ENCODE peak calls at places on chromosomes 4 and X, in ten cellular contexts. E is lower lobe of right lung, N is bronchial epithelial cell, U is A549, Q is GM10248, P is B cell, V is Calu3, T is glutamatergic neuron, J is neural crest cell, O is AG10803. R is an unnamed sample.
A peak's percentile ranks its signal among the peaks of the same experiment; 100 is the strongest.

GRCh38 chrX:24241822-24242648 is 71.8 kb downstream of the SUPT20HL2 start:
- DNase-seq in E (no peak), N (peak; percentile 22), U (peak; percentile 48), Q (peak; percentile 44), P (peak; percentile 51), V (peak; percentile 13), T (no peak), J (no peak), O (peak; percentile 18), R (no peak)

GRCh38 chrX:134186362-134187121 is 50.4 kb upstream of the CCDC160 start:
- DNase-seq in E (no peak), N (peak; percentile 14), U (no peak), Q (peak; percentile 14), P (no peak), V (no peak), T (no peak), J (no peak), O (no peak), R (no peak)

GRCh38 chr4:8854866-8855265 is 16.8 kb downstream of the HMX1 start:
- DNase-seq in E (no peak), N (peak; percentile 24), U (no peak), Q (no peak), P (no peak), V (no peak), T (no peak), J (no peak), O (peak; percentile 27), R (no peak)

GRCh38 chr4:88027611-88028608 is 20.5 kb downstream of the PKD2 start:
- DNase-seq in E (no peak), N (peak; percentile 90), U (no peak), Q (no peak), P (no peak), V (no peak), T (no peak), J (no peak), O (peak; percentile 88), R (peak; percentile 92)

GRCh38 chr4:48538358-48538757 is 48.3 kb downstream of the ZAR1 start:
- DNase-seq in E (no peak), N (no peak), U (no peak), Q (no peak), P (no peak), V (no peak), T (no peak), J (no peak), O (no peak), R (no peak)

GRCh38 chr4:84582988-84583870 is at the start of gene CDS1:
- DNase-seq in E (peak; percentile 89), N (peak; percentile 22), U (peak; percentile 6), Q (peak; percentile 12), P (peak; percentile 30), V (peak; percentile 53), T (peak; percentile 58), J (peak; percentile 16), O (no peak), R (no peak)

GRCh38 chrX:154596290-154596929 is 11.5 kb downstream of the CTAG1A start:
- DNase-seq in E (no peak), N (peak; percentile 76), U (no peak), Q (peak; percentile 2), P (no peak), V (peak; percentile 54), T (no peak), J (no peak), O (peak; percentile 94), R (no peak)

GRCh38 chr4:99633772-99634171 is 23.9 kb downstream of the C4orf54 start:
- DNase-seq in E (no peak), N (peak; percentile 93), U (no peak), Q (no peak), P (no peak), V (no peak), T (no peak), J (no peak), O (no peak), R (no peak)

GRCh38 chr4:182074842-182075241 is 168.4 kb upstream of the TENM3 start:
- DNase-seq in E (no peak), N (no peak), U (no peak), Q (no peak), P (no peak), V (no peak), T (no peak), J (no peak), O (peak; percentile 42), R (no peak)

GRCh38 chr4:153159728-153160221 is 44.5 kb upstream of the TRIM2 start:
- DNase-seq in E (no peak), N (no peak), U (no peak), Q (no peak), P (no peak), V (no peak), T (no peak), J (no peak), O (peak; percentile 81), R (peak; percentile 56)

GRCh38 chrX:40821780-40822179 is 86.4 kb upstream of the MED14 start:
- DNase-seq in E (no peak), N (no peak), U (no peak), Q (no peak), P (no peak), V (no peak), T (no peak), J (no peak), O (no peak), R (no peak)

GRCh38 chr4:158656439-158656838 is 15.2 kb downstream of the C4orf46 start:
- DNase-seq in E (no peak), N (no peak), U (no peak), Q (no peak), P (no peak), V (no peak), T (no peak), J (peak; percentile 12), O (no peak), R (no peak)

GRCh38 chrX:110125435-110125834 is 122.5 kb downstream of the TMEM164 start:
- DNase-seq in E (no peak), N (no peak), U (no peak), Q (no peak), P (no peak), V (peak; percentile 9), T (peak; percentile 19), J (no peak), O (no peak), R (no peak)
- TF ChIP-seq CTCF in E (no peak), N (peak; percentile 17), U (peak; percentile 44), Q (peak; percentile 10), P (no peak), V (no peak), T (no peak), J (peak; percentile 50), O (peak; percentile 21), R (peak; percentile 17)

GRCh38 chr4:38166082-38166481 is 205.9 kb downstream of the PTTG2 start:
- DNase-seq in E (no peak), N (no peak), U (no peak), Q (no peak), P (no peak), V (no peak), T (no peak), J (no peak), O (no peak), R (no peak)
- TF ChIP-seq CTCF in E (no peak), N (peak; percentile 22), U (no peak), Q (no peak), P (no peak), V (no peak), T (no peak), J (no peak), O (no peak), R (no peak)

DNA sequence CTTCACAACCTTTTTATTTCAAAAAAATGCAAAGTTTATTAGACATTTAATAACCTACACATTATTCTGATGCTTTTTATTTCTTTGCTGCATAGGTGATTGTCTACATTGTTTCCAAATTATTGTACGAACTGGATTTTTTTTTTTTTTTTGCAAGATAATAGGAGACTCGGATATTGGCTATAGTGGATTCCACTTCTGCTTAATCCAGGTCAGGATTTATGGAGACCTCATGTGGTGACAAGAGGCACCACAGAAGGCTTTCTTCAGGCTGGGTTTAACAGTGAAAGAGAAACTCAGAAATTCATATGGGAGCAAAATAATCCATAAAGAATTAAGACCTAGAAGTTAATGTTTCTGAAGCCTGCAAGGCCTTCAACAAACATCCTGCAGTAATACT is 2.4 kb upstream of the SLIT2 start:
- DNase-seq in E (no peak), N (peak; percentile 47), U (no peak), Q (no peak), P (no peak), V (no peak), T (no peak), J (no peak), O (peak; percentile 65), R (no peak)
- TF ChIP-seq CTCF in E (peak; percentile 30), N (peak; percentile 41), U (no peak), Q (no peak), P (no peak), V (no peak), T (peak; percentile 40), J (peak; percentile 57), O (peak; percentile 80), R (peak; percentile 48)

GRCh38 chrX:3461824-3462508 is 115.5 kb upstream of the MXRA5 start:
- DNase-seq in E (no peak), N (no peak), U (no peak), Q (no peak), P (no peak), V (peak; percentile 24), T (no peak), J (no peak), O (peak; percentile 19), R (no peak)
- TF ChIP-seq CTCF in E (no peak), N (no peak), U (no peak), Q (no peak), P (no peak), V (no peak), T (no peak), J (no peak), O (no peak), R (no peak)

GRCh38 chr4:14752341-14753046 is 249.8 kb upstream of the CPEB2 start:
- DNase-seq in E (no peak), N (peak; percentile 28), U (no peak), Q (no peak), P (no peak), V (no peak), T (no peak), J (no peak), O (no peak), R (no peak)

GRCh38 chr4:14744346-14744745 is 257.9 kb upstream of the CPEB2 start:
- DNase-seq in E (no peak), N (no peak), U (no peak), Q (no peak), P (no peak), V (no peak), T (no peak), J (no peak), O (no peak), R (no peak)

GRCh38 chr4:14749910-14750309 is 252.4 kb upstream of the CPEB2 start:
- DNase-seq in E (peak; percentile 45), N (peak; percentile 56), U (no peak), Q (peak; percentile 20), P (no peak), V (peak; percentile 7), T (no peak), J (no peak), O (peak; percentile 12), R (no peak)
- TF ChIP-seq CTCF in E (peak; percentile 48), N (peak; percentile 74), U (no peak), Q (peak; percentile 39), P (no peak), V (no peak), T (no peak), J (peak; percentile 51), O (peak; percentile 40), R (peak; percentile 9)

GRCh38 chrX:102659790-102660757 is 8.8 kb downstream of the GPRASP1 start:
- DNase-seq in E (peak; percentile 88), N (peak; percentile 51), U (peak; percentile 69), Q (peak; percentile 70), P (peak; percentile 68), V (peak; percentile 74), T (peak; percentile 88), J (peak; percentile 60), O (peak; percentile 49), R (no peak)
- TF ChIP-seq CTCF in E (peak; percentile 21), N (no peak), U (no peak), Q (no peak), P (peak; percentile 26), V (no peak), T (no peak), J (peak; percentile 41), O (peak; percentile 27), R (no peak)